ENCODE peak calls at places on chromosome 15, in ten cellular contexts. I, H, J, P, F, U, X, A, C and N are unnamed samples.

GRCh38 chr15:74263473-74263872 is 27.3 kb downstream of the CCDC33 start:
- DNase-seq in C (no peak), U (no peak), J (no peak), I (no peak), X (no peak), H (no peak), F (no peak), P (no peak), A (no peak), N (no peak)

GRCh38 chr15:85741021-85741421 is 53.7 kb downstream of the KLHL25 start:
- DNase-seq in F (no peak), A (no peak), X (no peak), U (no peak), C (no peak), P (no peak), I (no peak), J (no peak), H (no peak), N (no peak)

GRCh38 chr15:69224383-69224782 is 63.9 kb downstream of the GLCE start:
- DNase-seq in H (no peak), A (no peak), F (no peak), C (peak), I (no peak), X (no peak), P (peak), J (no peak), U (no peak), N (no peak)

GRCh38 chr15:91445701-91446100 is 345.6 kb downstream of the SV2B start:
- DNase-seq in X (no peak), H (no peak), J (no peak), U (no peak), P (no peak), C (no peak), F (no peak), A (no peak), I (peak), N (no peak)

GRCh38 chr15:39444729-39445470 is 136.0 kb upstream of the THBS1 start:
- DNase-seq in H (no peak), J (no peak), P (no peak), U (no peak), F (no peak), X (no peak), I (no peak), A (peak), C (no peak), N (no peak)

GRCh38 chr15:92579486-92579885 is 76.1 kb downstream of the FAM174B start:
- DNase-seq in X (no peak), U (no peak), P (no peak), I (no peak), A (no peak), F (no peak), C (no peak), H (no peak), J (no peak), N (no peak)

GRCh38 chr15:27679621-27680521 is 419.2 kb downstream of the OCA2 start:
- DNase-seq in F (no peak), H (no peak), I (no peak), A (no peak), J (no peak), X (no peak), U (no peak), C (peak), P (no peak), N (no peak)

GRCh38 chr15:89673162-89673506 is 6.0 kb downstream of the PLIN1 start:
- DNase-seq in A (no peak), P (no peak), U (peak), I (no peak), J (no peak), F (peak), H (no peak), C (no peak), X (no peak), N (no peak)

GRCh38 chr15:86629957-86630356 is 550.3 kb downstream of the AGBL1 start:
- DNase-seq in C (no peak), H (no peak), X (no peak), J (no peak), I (no peak), A (no peak), P (no peak), F (no peak), U (no peak), N (no peak)

GRCh38 chr15:29968099-29968892 is 114.5 kb upstream of the GOLGA8J start:
- DNase-seq in I (no peak), P (no peak), C (peak), X (no peak), A (no peak), J (peak), H (no peak), U (no peak), F (peak), N (no peak)

GRCh38 chr15:89184886-89185526 is 36.4 kb downstream of the RLBP1 start:
- DNase-seq in I (no peak), A (no peak), X (no peak), H (no peak), U (no peak), P (no peak), C (no peak), F (no peak), J (no peak), N (no peak)

GRCh38 chr15:52417957-52418356 is 110.7 kb downstream of the MYO5A start:
- DNase-seq in I (no peak), C (no peak), U (no peak), P (no peak), A (no peak), F (no peak), J (no peak), H (no peak), X (no peak), N (no peak)

GRCh38 chr15:97177135-97177704 is 783.3 kb upstream of the ARRDC4 start:
- DNase-seq in P (no peak), H (no peak), J (no peak), C (peak), F (peak), U (no peak), X (no peak), A (no peak), I (no peak), N (no peak)

GRCh38 chr15:39942101-39942752 is 8.3 kb downstream of the EIF2AK4 start:
- DNase-seq in F (no peak), U (no peak), A (peak), J (no peak), H (no peak), X (no peak), P (peak), I (no peak), C (no peak), N (no peak)

GRCh38 chr15:78007965-78008886 is 69.3 kb downstream of the TBC1D2B start:
- DNase-seq in J (no peak), C (no peak), U (no peak), P (peak), X (peak), F (no peak), I (no peak), A (peak), H (peak), N (no peak)

GRCh38 chr15:101167791-101168462 is 83.9 kb downstream of the CHSY1 start:
- DNase-seq in A (peak), P (peak), U (peak), C (peak), F (no peak), X (peak), I (peak), H (peak), J (no peak), N (peak)

GRCh38 chr15:96052572-96053038 is 277.9 kb upstream of the NR2F2 start:
- DNase-seq in I (no peak), A (no peak), X (no peak), J (no peak), F (peak), U (no peak), P (no peak), H (no peak), C (peak), N (no peak)

GRCh38 chr15:48221885-48222284 is 15.8 kb downstream of the SLC12A1 start:
- DNase-seq in J (no peak), F (no peak), X (no peak), I (no peak), H (no peak), C (no peak), P (peak), A (peak), U (no peak), N (no peak)

GRCh38 chr15:93063292-93063671 is 25.7 kb downstream of the RGMA start:
- DNase-seq in J (no peak), U (no peak), I (no peak), A (no peak), H (no peak), F (no peak), P (no peak), X (no peak), C (no peak), N (no peak)

GRCh38 chr15:101308604-101309435 is 13.8 kb upstream of the SNRPA1 start:
- DNase-seq in X (no peak), C (no peak), I (no peak), J (no peak), H (peak), U (no peak), P (no peak), A (no peak), F (no peak), N (no peak)

GRCh38 chr15:35956066-35956465 is 410.1 kb upstream of the DPH6 start:
- DNase-seq in C (no peak), X (no peak), U (no peak), H (no peak), I (no peak), A (no peak), F (no peak), P (no peak), J (no peak), N (no peak)

GRCh38 chr15:43769584-43770228 is 7.1 kb downstream of the ELL3 start:
- DNase-seq in F (peak), U (peak), X (no peak), P (peak), C (peak), H (peak), I (no peak), J (no peak), A (peak), N (peak)

GRCh38 chr15:73593278-73594074 is 39.7 kb downstream of the NPTN start:
- DNase-seq in A (no peak), H (peak), P (no peak), J (no peak), U (no peak), X (no peak), C (peak), I (no peak), F (no peak), N (no peak)

GRCh38 chr15:27670481-27670880 is 428.6 kb downstream of the OCA2 start:
- DNase-seq in J (no peak), F (no peak), I (no peak), P (no peak), H (no peak), U (no peak), C (no peak), X (no peak), A (no peak), N (no peak)

GRCh38 chr15:78734441-78735064 is 76.7 kb downstream of the ADAMTS7 start:
- DNase-seq in J (no peak), H (no peak), U (no peak), C (no peak), F (no peak), X (no peak), I (no peak), A (no peak), P (no peak), N (no peak)

GRCh38 chr15:47844437-47844836 is 127.1 kb downstream of the SEMA6D start:
- DNase-seq in H (no peak), J (no peak), U (no peak), X (no peak), C (no peak), P (no peak), A (no peak), I (no peak), F (no peak), N (no peak)

GRCh38 chr15:101267320-101268104 is 9.8 kb downstream of the SELENOS start:
- DNase-seq in F (no peak), C (no peak), I (no peak), A (peak), U (no peak), X (peak), J (peak), H (peak), P (peak), N (no peak)

GRCh38 chr15:101156509-101157159 is 95.2 kb downstream of the CHSY1 start:
- DNase-seq in H (no peak), I (no peak), J (no peak), C (no peak), F (no peak), P (peak), A (no peak), X (peak), U (no peak), N (peak)

GRCh38 chr15:80509800-80510199 is 105.6 kb downstream of the ARNT2 start:
- DNase-seq in C (no peak), I (no peak), A (no peak), F (no peak), H (no peak), P (no peak), X (no peak), J (no peak), U (no peak), N (no peak)
- TF ChIP-seq CTCF in C (no peak), I (no peak), A (no peak), F (no peak), H (no peak), P (no peak), X (no peak), J (no peak), U (no peak), N (no peak)

DNA sequence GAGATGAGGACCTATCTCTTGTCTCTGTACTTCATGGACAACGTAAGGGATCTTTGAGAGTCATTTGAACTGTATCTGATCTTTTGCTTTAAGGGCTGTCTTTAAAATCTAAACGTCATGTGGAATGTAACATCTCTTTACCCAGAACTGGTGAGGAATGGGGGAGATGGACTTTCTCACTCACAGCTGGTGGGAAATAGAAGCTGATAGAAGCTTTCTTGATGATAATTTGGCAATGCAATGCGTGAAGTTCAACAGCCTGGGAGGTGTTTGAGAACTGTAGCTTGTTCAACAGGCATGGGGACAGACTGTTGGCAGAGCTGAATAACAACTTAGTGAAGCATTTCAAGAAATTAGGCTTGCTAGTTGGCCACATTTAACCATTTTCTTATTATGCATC is 21.5 kb upstream of the RORA start:
- DNase-seq in A (no peak), I (no peak), P (no peak), U (no peak), X (no peak), J (no peak), C (no peak), H (no peak), F (no peak), N (no peak)
- TF ChIP-seq CTCF in A (no peak), I (no peak), P (no peak), U (no peak), X (no peak), J (no peak), C (no peak), H (no peak), F (no peak), N (no peak)

GRCh38 chr15:67049351-67050044 is 15.9 kb upstream of the SMAD3 start:
- DNase-seq in A (peak), X (peak), P (peak), F (no peak), U (no peak), C (peak), H (no peak), I (peak), J (no peak), N (no peak)
- TF ChIP-seq CTCF in A (no peak), X (no peak), P (no peak), F (no peak), U (no peak), C (no peak), H (no peak), I (no peak), J (no peak), N (no peak)

GRCh38 chr15:37134699-37135131 is 34.4 kb upstream of the MEIS2 start:
- DNase-seq in F (no peak), U (no peak), H (no peak), I (no peak), C (peak), J (no peak), P (peak), A (peak), X (peak), N (no peak)

GRCh38 chr15:37136666-37137065 is 36.3 kb upstream of the MEIS2 start:
- DNase-seq in P (peak), U (no peak), C (no peak), A (no peak), F (no peak), H (no peak), X (no peak), J (no peak), I (no peak), N (no peak)

GRCh38 chr15:37134244-37134643 is 33.9 kb upstream of the MEIS2 start:
- DNase-seq in I (no peak), U (no peak), J (no peak), A (no peak), C (no peak), F (no peak), P (no peak), H (no peak), X (no peak), N (no peak)

GRCh38 chr15:37133619-37134018 is 33.3 kb upstream of the MEIS2 start:
- DNase-seq in X (peak), U (no peak), C (no peak), J (no peak), F (no peak), A (peak), H (no peak), P (peak), I (no peak), N (no peak)

DNA sequence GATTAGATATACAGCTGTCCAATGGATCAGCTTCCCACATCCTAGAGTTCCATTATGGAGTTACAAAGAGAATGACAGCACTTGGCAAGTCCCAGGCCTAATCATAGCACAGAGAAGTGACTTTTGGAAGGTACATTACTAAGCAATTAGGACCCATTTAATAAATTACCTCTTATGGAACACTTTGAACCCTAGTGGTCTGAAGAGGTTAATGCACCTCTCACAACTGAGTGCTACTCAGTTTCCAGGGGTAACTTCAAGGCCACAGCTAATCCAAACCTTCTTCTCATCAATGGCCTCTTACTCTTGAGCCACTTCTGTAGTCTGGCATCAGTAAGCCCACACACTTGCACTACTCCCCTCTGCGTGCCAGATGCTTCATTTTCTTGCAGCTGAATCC is 34.9 kb upstream of the MEIS2 start:
- DNase-seq in F (no peak), X (no peak), I (no peak), P (no peak), U (no peak), J (no peak), A (no peak), H (no peak), C (no peak), N (no peak)
- TF ChIP-seq CTCF in F (peak), X (peak), I (peak), P (peak), U (no peak), J (no peak), A (no peak), H (no peak), C (no peak), N (peak)

GRCh38 chr15:75362642-75363249 is 5.7 kb downstream of the MAN2C1 start:
- DNase-seq in I (no peak), C (no peak), X (no peak), H (no peak), J (no peak), F (no peak), P (no peak), U (no peak), A (no peak), N (no peak)
- TF ChIP-seq CTCF in I (no peak), C (no peak), X (no peak), H (no peak), J (no peak), F (no peak), P (no peak), U (no peak), A (no peak), N (no peak)

DNA sequence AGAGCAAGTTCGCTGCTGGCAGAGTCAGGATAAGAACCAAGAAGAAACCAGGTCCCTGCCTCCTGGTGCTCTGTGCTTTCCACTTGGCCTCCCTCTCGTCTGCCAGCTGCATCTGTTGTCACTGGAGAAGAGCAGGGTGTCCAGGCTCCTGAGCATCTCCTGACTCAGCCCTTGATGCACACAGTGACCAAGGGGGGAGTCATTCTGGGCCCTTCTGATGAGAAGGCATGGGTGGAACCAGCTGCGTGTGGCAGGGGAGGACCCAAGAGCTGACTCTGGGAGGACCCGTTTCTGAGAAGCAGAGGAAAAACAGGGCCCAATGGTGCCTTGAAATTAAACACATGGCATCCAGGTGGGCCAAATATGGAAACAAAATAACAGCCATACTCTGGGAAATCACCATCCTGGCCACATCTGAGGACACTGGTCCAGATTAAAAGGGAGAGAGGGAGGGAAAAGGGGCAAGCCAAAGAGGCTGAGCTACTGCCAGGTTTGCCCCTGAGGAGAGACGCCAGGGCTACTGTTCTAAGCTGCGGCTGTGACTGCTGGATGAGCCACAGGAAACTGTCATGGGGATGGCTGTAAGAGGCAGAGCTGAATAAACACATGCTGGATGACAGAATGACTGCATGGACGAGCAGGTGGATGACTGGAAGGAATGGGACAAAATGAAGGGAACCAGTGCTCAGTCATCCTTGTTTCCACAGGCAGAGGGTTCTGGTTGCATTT is 58.1 kb upstream of the CA12 start:
- DNase-seq in I (peak), H (no peak), P (peak), U (peak), J (no peak), C (no peak), F (no peak), A (peak), X (no peak), N (no peak)
- TF ChIP-seq CTCF in I (no peak), H (no peak), P (no peak), U (no peak), J (no peak), C (no peak), F (no peak), A (no peak), X (no peak), N (no peak)